ENCODE peak calls at places on chromosomes 11 and 22, in eight cellular contexts. H is lower leg skin; L is colonic mucosa; N is fibroblast of pulmonary artery; K is AG04449; A is CD4-positive, alpha-beta T cell; G is AG09309; V is AG04450. O is an unnamed sample.

GRCh38 chr11:5203366-5203765 is 2.9 kb upstream of the OR51V1 start:
- DNase-seq in H (no peak), L (no peak), N (no peak), K (no peak), A (no peak), G (no peak), V (no peak), O (no peak)

GRCh38 chr11:8102965-8103364 is 22.0 kb downstream of the TUB start:
- DNase-seq in H (no peak), L (no peak), N (no peak), K (no peak), A (no peak), G (no peak), V (no peak), O (no peak)

GRCh38 chr22:26718905-26719304 is 61.5 kb downstream of the MIAT start:
- DNase-seq in H (no peak), L (no peak), N (peak), K (peak), A (no peak), G (peak), V (peak), O (peak)

GRCh38 chr11:132992838-132993680 is 539.2 kb downstream of the OPCML start:
- DNase-seq in H (no peak), L (no peak), N (no peak), K (peak), A (no peak), G (no peak), V (no peak), O (no peak)

GRCh38 chr11:45809456-45810395 is 4.8 kb downstream of the SLC35C1 start:
- DNase-seq in H (no peak), L (no peak), N (no peak), K (no peak), A (no peak), G (no peak), V (no peak), O (no peak)

GRCh38 chr11:68436985-68437926 is 23.3 kb upstream of the PPP6R3 start:
- DNase-seq in H (no peak), L (no peak), N (peak), K (no peak), A (no peak), G (peak), V (no peak), O (peak)

GRCh38 chr11:75563978-75564552 is 2.0 kb downstream of the SERPINH1 start:
- DNase-seq in H (peak), L (no peak), N (peak), K (peak), A (no peak), G (no peak), V (peak), O (peak)

GRCh38 chr11:122672892-122673291 is 17.4 kb downstream of the UBASH3B start:
- DNase-seq in H (peak), L (peak), N (no peak), K (no peak), A (no peak), G (no peak), V (no peak), O (peak)

GRCh38 chr11:67118801-67119576 is at the start of gene KDM2A:
- DNase-seq in H (peak), L (peak), N (peak), K (peak), A (peak), G (peak), V (peak), O (peak)

GRCh38 chr22:17303840-17304779 is 65.2 kb upstream of the CECR2 start:
- DNase-seq in H (no peak), L (no peak), N (no peak), K (no peak), A (no peak), G (no peak), V (no peak), O (no peak)

GRCh38 chr11:103830205-103830604 is 206.2 kb upstream of the DDI1 start:
- DNase-seq in H (no peak), L (no peak), N (no peak), K (no peak), A (no peak), G (no peak), V (no peak), O (no peak)

GRCh38 chr11:74719011-74719410 is 12.2 kb downstream of the CHRDL2 start:
- DNase-seq in H (no peak), L (no peak), N (no peak), K (no peak), A (no peak), G (no peak), V (no peak), O (no peak)

GRCh38 chr11:12187399-12187798 is 77.0 kb downstream of the MICAL2 start:
- DNase-seq in H (no peak), L (no peak), N (no peak), K (no peak), A (no peak), G (no peak), V (no peak), O (no peak)

GRCh38 chr11:76156971-76157427 is 49.3 kb downstream of the WNT11 start:
- DNase-seq in H (no peak), L (no peak), N (no peak), K (no peak), A (no peak), G (no peak), V (no peak), O (no peak)

GRCh38 chr11:31417357-31417756 is 47.7 kb downstream of the DNAJC24 start:
- DNase-seq in H (no peak), L (no peak), N (no peak), K (no peak), A (no peak), G (no peak), V (no peak), O (no peak)

GRCh38 chr11:134074346-134074745 is 5.5 kb downstream of the JAM3 start:
- DNase-seq in H (no peak), L (no peak), N (peak), K (no peak), A (no peak), G (no peak), V (no peak), O (no peak)

GRCh38 chr11:133986545-133986944 is 29.8 kb upstream of the IGSF9B start:
- DNase-seq in H (no peak), L (no peak), N (no peak), K (no peak), A (no peak), G (no peak), V (no peak), O (no peak)

GRCh38 chr22:38715176-38715764 is 9.5 kb downstream of the GTPBP1 start:
- DNase-seq in H (no peak), L (no peak), N (no peak), K (no peak), A (no peak), G (no peak), V (no peak), O (no peak)

GRCh38 chr22:45984316-45984916 is 7.5 kb upstream of the WNT7B start:
- DNase-seq in H (no peak), L (no peak), N (no peak), K (no peak), A (no peak), G (no peak), V (no peak), O (no peak)

GRCh38 chr11:86896486-86896885 is 58.7 kb downstream of the FZD4 start:
- DNase-seq in H (no peak), L (no peak), N (peak), K (no peak), A (no peak), G (peak), V (peak), O (no peak)

GRCh38 chr22:38413085-38414008 is 41.7 kb downstream of the KCNJ4 start:
- DNase-seq in H (no peak), L (peak), N (no peak), K (no peak), A (peak), G (no peak), V (no peak), O (no peak)

GRCh38 chr22:41535244-41535643 is 9.0 kb downstream of the POLR3H start:
- DNase-seq in H (no peak), L (no peak), N (no peak), K (no peak), A (no peak), G (no peak), V (no peak), O (no peak)

GRCh38 chr11:15599376-15599775 is 484.7 kb downstream of the INSC start:
- DNase-seq in H (no peak), L (no peak), N (no peak), K (no peak), A (no peak), G (no peak), V (no peak), O (no peak)

GRCh38 chr11:61011239-61011870 is 39.9 kb downstream of the CD6 start:
- DNase-seq in H (no peak), L (no peak), N (no peak), K (no peak), A (no peak), G (no peak), V (no peak), O (no peak)
- TF ChIP-seq CTCF in H (no peak), L (no peak), N (no peak), K (no peak), A (no peak), G (no peak), V (no peak), O (no peak)

DNA sequence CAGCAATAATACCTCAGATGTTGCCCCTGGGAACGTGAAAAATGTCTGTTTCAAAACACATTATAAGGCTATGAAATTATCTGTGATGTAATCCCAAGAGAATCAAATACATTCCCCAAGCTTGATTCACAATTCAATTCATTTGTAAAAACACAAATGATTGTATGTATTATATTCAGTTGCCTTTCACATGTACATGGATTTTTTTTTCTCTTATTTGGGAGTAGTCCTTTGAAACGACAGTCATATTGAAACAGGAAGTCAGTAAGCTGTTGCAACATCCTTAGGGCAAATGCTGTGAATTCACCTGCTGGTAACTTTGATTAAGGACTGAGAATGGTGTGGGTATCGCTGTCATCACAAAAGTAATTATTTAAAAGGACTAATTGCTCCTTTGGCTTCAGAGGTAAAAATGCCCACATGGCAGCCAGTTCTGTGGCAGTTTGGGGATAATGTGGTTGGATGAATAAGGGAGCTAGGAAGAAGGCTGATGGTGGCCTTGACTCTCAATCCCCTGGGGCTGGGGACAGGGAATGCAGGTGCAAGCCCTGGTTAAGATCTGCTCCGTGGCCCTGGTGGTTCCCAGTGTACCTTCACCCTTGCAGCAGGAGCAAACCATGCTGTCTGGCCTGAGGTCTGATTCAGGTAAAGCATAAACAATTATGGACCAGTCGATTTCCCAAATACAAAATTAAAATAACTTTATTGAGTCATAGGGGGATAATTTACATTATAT is 13.3 kb downstream of the EHF start:
- DNase-seq in H (no peak), L (no peak), N (peak), K (no peak), A (no peak), G (peak), V (no peak), O (peak)
- TF ChIP-seq CTCF in H (no peak), L (no peak), N (no peak), K (no peak), A (no peak), G (no peak), V (no peak), O (no peak)

GRCh38 chr11:117238221-117238620 is 5.8 kb downstream of the RNF214 start:
- DNase-seq in H (no peak), L (no peak), N (no peak), K (no peak), A (no peak), G (no peak), V (no peak), O (no peak)
- TF ChIP-seq CTCF in H (no peak), L (no peak), N (no peak), K (no peak), A (no peak), G (no peak), V (no peak), O (no peak)

GRCh38 chr11:125883375-125883774 is 4.1 kb upstream of the HYLS1 start:
- DNase-seq in H (no peak), L (no peak), N (no peak), K (no peak), A (no peak), G (no peak), V (no peak), O (no peak)

GRCh38 chr11:125890447-125891100 is 3.1 kb downstream of the HYLS1 start:
- DNase-seq in H (no peak), L (no peak), N (no peak), K (no peak), A (no peak), G (no peak), V (no peak), O (no peak)

GRCh38 chr11:125892071-125892470 is 4.6 kb downstream of the HYLS1 start:
- DNase-seq in H (no peak), L (no peak), N (no peak), K (no peak), A (no peak), G (no peak), V (no peak), O (no peak)

GRCh38 chr11:125886997-125887372 is 483 bp upstream of the HYLS1 start:
- DNase-seq in H (peak), L (peak), N (peak), K (no peak), A (peak), G (no peak), V (no peak), O (peak)

DNA sequence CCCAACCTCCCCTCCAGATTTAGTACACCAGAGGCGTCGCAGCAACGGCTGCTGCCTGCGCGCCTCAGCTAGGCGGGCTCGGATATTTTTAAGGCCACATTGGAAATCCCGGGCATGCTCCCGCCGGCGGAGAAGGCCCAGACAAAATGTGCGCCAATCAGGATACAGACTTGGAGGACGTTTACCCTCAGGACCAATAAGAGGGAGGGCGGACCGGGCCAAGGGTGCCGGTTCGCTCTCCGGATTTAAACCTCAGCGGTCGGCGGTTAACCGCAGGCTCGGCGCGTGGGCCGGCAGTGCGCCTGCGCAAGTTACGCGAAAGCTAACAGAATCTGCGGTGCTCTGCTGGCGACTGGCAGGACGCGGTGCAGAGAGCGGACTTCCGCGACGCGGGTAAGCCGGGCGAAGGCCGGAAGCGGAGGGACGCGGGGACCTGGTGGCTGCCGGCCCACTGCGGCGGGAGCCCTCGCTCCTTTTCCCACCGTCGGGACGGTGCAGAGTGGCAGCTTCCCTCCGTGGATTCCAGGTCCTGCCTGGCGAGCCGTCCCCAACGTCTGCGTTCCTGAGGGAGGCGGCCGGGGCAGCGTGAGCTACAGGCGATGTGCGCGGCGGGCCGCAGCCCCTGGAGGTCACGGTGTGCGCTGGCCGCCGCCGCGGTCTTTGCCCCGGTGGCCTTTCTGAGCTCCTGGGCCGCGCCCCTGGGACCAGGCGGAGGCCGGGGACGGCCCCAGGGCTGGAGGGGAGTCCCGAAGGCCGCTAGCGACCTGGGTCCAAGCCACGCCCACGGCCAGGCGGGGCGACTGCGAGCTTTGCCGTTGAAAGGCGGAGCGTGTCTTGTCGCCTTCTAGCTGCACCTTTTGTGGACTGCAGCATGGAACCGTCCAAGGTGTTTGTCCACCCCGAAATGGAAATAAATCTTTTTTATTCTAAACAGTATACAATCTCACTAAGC is at the start of gene HYLS1:
- DNase-seq in H (peak), L (peak), N (peak), K (peak), A (peak), G (peak), V (peak), O (peak)
- TF ChIP-seq CTCF in H (no peak), L (no peak), N (peak), K (no peak), A (no peak), G (no peak), V (peak), O (no peak)

DNA sequence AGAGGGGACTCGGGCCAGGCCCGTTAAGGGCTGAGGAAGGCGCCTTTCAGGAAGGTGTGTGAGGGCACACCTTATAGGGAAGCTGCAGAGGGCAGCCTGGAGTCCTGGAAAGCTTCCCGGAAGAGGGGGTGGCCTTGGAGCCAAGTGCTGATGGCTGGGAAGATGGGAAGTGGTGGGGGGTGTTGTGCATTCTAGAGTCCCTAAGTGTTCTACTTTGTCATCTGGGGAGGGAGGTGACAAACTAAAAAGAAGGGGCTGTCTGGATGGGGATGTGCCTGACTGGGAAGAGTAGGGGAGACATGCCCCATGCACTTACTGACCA is 6.8 kb downstream of the ZDHHC8 start:
- DNase-seq in H (no peak), L (no peak), N (no peak), K (no peak), A (no peak), G (no peak), V (no peak), O (no peak)
- TF ChIP-seq CTCF in H (no peak), L (no peak), N (no peak), K (no peak), A (no peak), G (no peak), V (peak), O (no peak)